ENCODE peak calls at places on chromosome 3, in five cellular contexts. One of them, this sample, is unnamed.

GRCh38 chr3:107663266-107663665 is 140.5 kb downstream of the BBX start:
- DNase-seq in small intestine: no peak
- DNase-seq in NCI-H1092: no peak
- DNase-seq in activated CD4-positive, alpha-beta T cell treated with anti-CD3 and anti-CD28 coated beads for 1 hour: no peak
- DNase-seq in iris pigment epithelial cell: no peak
- DNase-seq in this sample: no peak

GRCh38 chr3:53689681-53690080 is 156.5 kb downstream of the CHDH start:
- DNase-seq in NCI-H1092: no peak
- DNase-seq in small intestine: no peak
- DNase-seq in activated CD4-positive, alpha-beta T cell treated with anti-CD3 and anti-CD28 coated beads for 1 hour: no peak
- DNase-seq in iris pigment epithelial cell: no peak
- DNase-seq in this sample: no peak

GRCh38 chr3:182509844-182510460 is 283.4 kb upstream of the ATP11B start:
- DNase-seq in NCI-H1092: no peak
- DNase-seq in activated CD4-positive, alpha-beta T cell treated with anti-CD3 and anti-CD28 coated beads for 1 hour: no peak
- DNase-seq in small intestine: no peak
- DNase-seq in iris pigment epithelial cell: no peak
- DNase-seq in this sample: no peak

GRCh38 chr3:141769171-141769894 is 6.1 kb downstream of the GRK7 start:
- DNase-seq in small intestine: peak; percentile 9
- DNase-seq in NCI-H1092: no peak
- DNase-seq in iris pigment epithelial cell: peak; percentile 34
- DNase-seq in activated CD4-positive, alpha-beta T cell treated with anti-CD3 and anti-CD28 coated beads for 1 hour: no peak
- DNase-seq in this sample: no peak

GRCh38 chr3:128457918-128458317 is 8.8 kb downstream of the DNAJB8 start:
- DNase-seq in activated CD4-positive, alpha-beta T cell treated with anti-CD3 and anti-CD28 coated beads for 1 hour: no peak
- DNase-seq in NCI-H1092: no peak
- DNase-seq in small intestine: no peak
- DNase-seq in iris pigment epithelial cell: no peak
- DNase-seq in this sample: no peak

GRCh38 chr3:195356151-195357086 is 85.5 kb upstream of the XXYLT1 start:
- DNase-seq in activated CD4-positive, alpha-beta T cell treated with anti-CD3 and anti-CD28 coated beads for 1 hour: no peak
- DNase-seq in NCI-H1092: no peak
- DNase-seq in iris pigment epithelial cell: peak; percentile 18
- DNase-seq in small intestine: no peak
- DNase-seq in this sample: no peak

GRCh38 chr3:23159929-23160328 is 43.2 kb upstream of the UBE2E2 start:
- DNase-seq in small intestine: no peak
- DNase-seq in activated CD4-positive, alpha-beta T cell treated with anti-CD3 and anti-CD28 coated beads for 1 hour: no peak
- DNase-seq in iris pigment epithelial cell: peak; percentile 81
- DNase-seq in NCI-H1092: no peak
- DNase-seq in this sample: no peak

GRCh38 chr3:14857506-14857905 is 38.7 kb downstream of the FGD5 start:
- DNase-seq in activated CD4-positive, alpha-beta T cell treated with anti-CD3 and anti-CD28 coated beads for 1 hour: no peak
- DNase-seq in small intestine: no peak
- DNase-seq in NCI-H1092: no peak
- DNase-seq in iris pigment epithelial cell: no peak
- DNase-seq in this sample: no peak

GRCh38 chr3:159978353-159978752 is 10.3 kb upstream of the IL12A start:
- DNase-seq in iris pigment epithelial cell: no peak
- DNase-seq in NCI-H1092: no peak
- DNase-seq in activated CD4-positive, alpha-beta T cell treated with anti-CD3 and anti-CD28 coated beads for 1 hour: no peak
- DNase-seq in small intestine: peak; percentile 48
- DNase-seq in this sample: no peak

GRCh38 chr3:164040991-164041390 is 1037.3 kb downstream of the SI start:
- DNase-seq in NCI-H1092: no peak
- DNase-seq in iris pigment epithelial cell: no peak
- DNase-seq in small intestine: no peak
- DNase-seq in activated CD4-positive, alpha-beta T cell treated with anti-CD3 and anti-CD28 coated beads for 1 hour: no peak
- DNase-seq in this sample: no peak

GRCh38 chr3:195039180-195039843 is 231.6 kb downstream of the XXYLT1 start:
- DNase-seq in small intestine: peak; percentile 14
- DNase-seq in NCI-H1092: no peak
- DNase-seq in activated CD4-positive, alpha-beta T cell treated with anti-CD3 and anti-CD28 coated beads for 1 hour: no peak
- DNase-seq in iris pigment epithelial cell: no peak
- DNase-seq in this sample: no peak

GRCh38 chr3:17894434-17895060 is 152.1 kb upstream of the TBC1D5 start:
- DNase-seq in small intestine: peak; percentile 67
- DNase-seq in activated CD4-positive, alpha-beta T cell treated with anti-CD3 and anti-CD28 coated beads for 1 hour: no peak
- DNase-seq in NCI-H1092: no peak
- DNase-seq in iris pigment epithelial cell: peak; percentile 22
- DNase-seq in this sample: peak; percentile 10

GRCh38 chr3:15279671-15280402 is 52.5 kb downstream of the SH3BP5 start:
- DNase-seq in small intestine: no peak
- DNase-seq in iris pigment epithelial cell: no peak
- DNase-seq in NCI-H1092: no peak
- DNase-seq in activated CD4-positive, alpha-beta T cell treated with anti-CD3 and anti-CD28 coated beads for 1 hour: no peak
- DNase-seq in this sample: no peak

GRCh38 chr3:39170461-39170860 is 17.1 kb upstream of the CSRNP1 start:
- DNase-seq in NCI-H1092: no peak
- DNase-seq in small intestine: no peak
- DNase-seq in activated CD4-positive, alpha-beta T cell treated with anti-CD3 and anti-CD28 coated beads for 1 hour: no peak
- DNase-seq in iris pigment epithelial cell: no peak
- DNase-seq in this sample: no peak

GRCh38 chr3:18649666-18650363 is 224.7 kb upstream of the SATB1 start:
- DNase-seq in NCI-H1092: no peak
- DNase-seq in iris pigment epithelial cell: no peak
- DNase-seq in small intestine: no peak
- DNase-seq in activated CD4-positive, alpha-beta T cell treated with anti-CD3 and anti-CD28 coated beads for 1 hour: no peak
- DNase-seq in this sample: no peak

GRCh38 chr3:56700136-56700535 is 17.1 kb upstream of the TASOR start:
- DNase-seq in NCI-H1092: no peak
- DNase-seq in small intestine: no peak
- DNase-seq in activated CD4-positive, alpha-beta T cell treated with anti-CD3 and anti-CD28 coated beads for 1 hour: no peak
- DNase-seq in iris pigment epithelial cell: no peak
- DNase-seq in this sample: no peak

GRCh38 chr3:119643528-119643927 is 16.9 kb downstream of the POPDC2 start:
- DNase-seq in small intestine: no peak
- DNase-seq in iris pigment epithelial cell: peak; percentile 83
- DNase-seq in activated CD4-positive, alpha-beta T cell treated with anti-CD3 and anti-CD28 coated beads for 1 hour: no peak
- DNase-seq in NCI-H1092: no peak
- DNase-seq in this sample: no peak

GRCh38 chr3:63193647-63194046 is 84.5 kb upstream of the SYNPR start:
- DNase-seq in iris pigment epithelial cell: peak; percentile 24
- DNase-seq in small intestine: peak; percentile 59
- DNase-seq in NCI-H1092: peak; percentile 35
- DNase-seq in activated CD4-positive, alpha-beta T cell treated with anti-CD3 and anti-CD28 coated beads for 1 hour: no peak
- DNase-seq in this sample: no peak

GRCh38 chr3:105593315-105593714 is 226.6 kb downstream of the ALCAM start:
- DNase-seq in iris pigment epithelial cell: no peak
- DNase-seq in NCI-H1092: no peak
- DNase-seq in small intestine: no peak
- DNase-seq in activated CD4-positive, alpha-beta T cell treated with anti-CD3 and anti-CD28 coated beads for 1 hour: no peak
- DNase-seq in this sample: no peak

GRCh38 chr3:193816656-193817311 is 223.8 kb downstream of the OPA1 start:
- DNase-seq in small intestine: peak; percentile 95
- DNase-seq in NCI-H1092: peak; percentile 46
- DNase-seq in activated CD4-positive, alpha-beta T cell treated with anti-CD3 and anti-CD28 coated beads for 1 hour: no peak
- DNase-seq in iris pigment epithelial cell: peak; percentile 37
- DNase-seq in this sample: no peak

GRCh38 chr3:130687327-130687726 is 59.3 kb downstream of the PIK3R4 start:
- DNase-seq in iris pigment epithelial cell: no peak
- DNase-seq in activated CD4-positive, alpha-beta T cell treated with anti-CD3 and anti-CD28 coated beads for 1 hour: no peak
- DNase-seq in small intestine: no peak
- DNase-seq in NCI-H1092: no peak
- DNase-seq in this sample: no peak

GRCh38 chr3:138348950-138349739 is 766 bp downstream of the MRAS start:
- DNase-seq in iris pigment epithelial cell: peak; percentile 31
- DNase-seq in NCI-H1092: peak; percentile 21
- DNase-seq in activated CD4-positive, alpha-beta T cell treated with anti-CD3 and anti-CD28 coated beads for 1 hour: no peak
- DNase-seq in small intestine: no peak
- DNase-seq in this sample: no peak

GRCh38 chr3:47034868-47035489 is 55.5 kb downstream of the NBEAL2 start:
- DNase-seq in small intestine: no peak
- DNase-seq in NCI-H1092: no peak
- DNase-seq in activated CD4-positive, alpha-beta T cell treated with anti-CD3 and anti-CD28 coated beads for 1 hour: no peak
- DNase-seq in iris pigment epithelial cell: no peak
- DNase-seq in this sample: no peak

GRCh38 chr3:157147099-157147803 is 12.7 kb downstream of the CCNL1 start:
- DNase-seq in activated CD4-positive, alpha-beta T cell treated with anti-CD3 and anti-CD28 coated beads for 1 hour: no peak
- DNase-seq in NCI-H1092: no peak
- DNase-seq in small intestine: no peak
- DNase-seq in iris pigment epithelial cell: no peak
- DNase-seq in this sample: no peak

GRCh38 chr3:99885085-99885484 is 67.4 kb downstream of the CMSS1 start:
- DNase-seq in small intestine: no peak
- DNase-seq in activated CD4-positive, alpha-beta T cell treated with anti-CD3 and anti-CD28 coated beads for 1 hour: no peak
- DNase-seq in NCI-H1092: no peak
- DNase-seq in iris pigment epithelial cell: no peak
- DNase-seq in this sample: no peak

GRCh38 chr3:47578691-47579632 is at the start of gene CSPG5:
- DNase-seq in activated CD4-positive, alpha-beta T cell treated with anti-CD3 and anti-CD28 coated beads for 1 hour: no peak
- DNase-seq in small intestine: peak; percentile 13
- DNase-seq in iris pigment epithelial cell: no peak
- DNase-seq in NCI-H1092: peak; percentile 2
- DNase-seq in this sample: no peak

GRCh38 chr3:187150599-187150998 is 11.3 kb upstream of the RPL39L start:
- DNase-seq in activated CD4-positive, alpha-beta T cell treated with anti-CD3 and anti-CD28 coated beads for 1 hour: peak; percentile 49
- DNase-seq in iris pigment epithelial cell: no peak
- DNase-seq in small intestine: no peak
- DNase-seq in NCI-H1092: no peak
- DNase-seq in this sample: no peak

GRCh38 chr3:21174461-21174860 is 576.5 kb downstream of the ZNF385D start:
- DNase-seq in small intestine: no peak
- DNase-seq in NCI-H1092: no peak
- DNase-seq in activated CD4-positive, alpha-beta T cell treated with anti-CD3 and anti-CD28 coated beads for 1 hour: no peak
- DNase-seq in iris pigment epithelial cell: peak; percentile 2
- DNase-seq in this sample: no peak

GRCh38 chr3:101725192-101725889 is 927 bp downstream of the CEP97 start:
- DNase-seq in NCI-H1092: peak; percentile 14
- DNase-seq in activated CD4-positive, alpha-beta T cell treated with anti-CD3 and anti-CD28 coated beads for 1 hour: peak; percentile 13
- DNase-seq in iris pigment epithelial cell: no peak
- DNase-seq in small intestine: peak; percentile 31
- DNase-seq in this sample: no peak

GRCh38 chr3:151226825-151227224 is 23.8 kb upstream of the GPR171 start:
- DNase-seq in small intestine: no peak
- DNase-seq in activated CD4-positive, alpha-beta T cell treated with anti-CD3 and anti-CD28 coated beads for 1 hour: no peak
- DNase-seq in iris pigment epithelial cell: no peak
- DNase-seq in NCI-H1092: no peak
- DNase-seq in this sample: no peak

GRCh38 chr3:58234516-58234931 is 3.1 kb upstream of the ABHD6 start:
- DNase-seq in small intestine: peak; percentile 42
- DNase-seq in NCI-H1092: no peak
- DNase-seq in iris pigment epithelial cell: peak; percentile 52
- DNase-seq in activated CD4-positive, alpha-beta T cell treated with anti-CD3 and anti-CD28 coated beads for 1 hour: no peak
- DNase-seq in this sample: peak; percentile 26

GRCh38 chr3:62876064-62876463 is 848 bp upstream of the CADPS start:
- DNase-seq in NCI-H1092: peak; percentile 13
- DNase-seq in iris pigment epithelial cell: peak; percentile 44
- DNase-seq in activated CD4-positive, alpha-beta T cell treated with anti-CD3 and anti-CD28 coated beads for 1 hour: no peak
- DNase-seq in small intestine: peak; percentile 75
- DNase-seq in this sample: no peak

GRCh38 chr3:197547618-197548017 is 8.2 kb downstream of the BDH1 start:
- DNase-seq in NCI-H1092: no peak
- DNase-seq in iris pigment epithelial cell: no peak
- DNase-seq in activated CD4-positive, alpha-beta T cell treated with anti-CD3 and anti-CD28 coated beads for 1 hour: no peak
- DNase-seq in small intestine: peak; percentile 74
- DNase-seq in this sample: no peak

GRCh38 chr3:134371542-134372324 is 2.5 kb downstream of the AMOTL2 start:
- DNase-seq in small intestine: no peak
- DNase-seq in activated CD4-positive, alpha-beta T cell treated with anti-CD3 and anti-CD28 coated beads for 1 hour: no peak
- DNase-seq in iris pigment epithelial cell: peak; percentile 70
- DNase-seq in NCI-H1092: no peak
- DNase-seq in this sample: no peak

This sample was measured in epithelial cell of prostate.